ENCODE peak calls at places on chromosome 9, in six cellular contexts. P is adrenal gland, Y is heart left ventricle, W is HCT116, F is Peyer's patch, N is uterus. D is an unnamed sample.

GRCh38 chr9:98998441-98999151 is 54.9 kb downstream of the COL15A1 start:
- DNase-seq in P (peak; percentile 91), Y (peak; percentile 92), W (peak; percentile 54), F (peak; percentile 82), N (peak; percentile 83), D (peak; percentile 81)

GRCh38 chr9:20693068-20693467 is 9.0 kb downstream of the FOCAD start:
- DNase-seq in P (no peak), Y (no peak), W (no peak), F (no peak), N (no peak), D (no peak)

GRCh38 chr9:5582835-5583195 is 46.1 kb upstream of the RIC1 start:
- DNase-seq in P (no peak), Y (no peak), W (no peak), F (no peak), N (no peak), D (no peak)

GRCh38 chr9:18405240-18405639 is 68.7 kb upstream of the ADAMTSL1 start:
- DNase-seq in P (no peak), Y (no peak), W (no peak), F (no peak), N (no peak), D (no peak)

GRCh38 chr9:2017459-2018161 is 2.5 kb downstream of the SMARCA2 start:
- DNase-seq in P (peak; percentile 83), Y (peak; percentile 85), W (no peak), F (peak; percentile 86), N (peak; percentile 72), D (peak; percentile 85)

GRCh38 chr9:115442054-115442453 is 324.1 kb upstream of the TNC start:
- DNase-seq in P (no peak), Y (no peak), W (no peak), F (no peak), N (no peak), D (no peak)

GRCh38 chr9:3205421-3206095 is 320.2 kb downstream of the RFX3 start:
- DNase-seq in P (no peak), Y (no peak), W (no peak), F (no peak), N (no peak), D (no peak)

GRCh38 chr9:38390851-38391250 is 1.7 kb upstream of the ALDH1B1 start:
- DNase-seq in P (no peak), Y (no peak), W (no peak), F (no peak), N (no peak), D (no peak)

GRCh38 chr9:26975728-26976707 is 19.8 kb downstream of the IFT74 start:
- DNase-seq in P (peak; percentile 60), Y (peak; percentile 30), W (peak; percentile 48), F (no peak), N (no peak), D (peak; percentile 71)

GRCh38 chr9:117411547-117411946 is 3.3 kb downstream of the ASTN2 start:
- DNase-seq in P (peak; percentile 40), Y (no peak), W (no peak), F (no peak), N (no peak), D (peak; percentile 33)

GRCh38 chr9:108363321-108363720 is 492.5 kb downstream of the ACTL7B start:
- DNase-seq in P (no peak), Y (no peak), W (no peak), F (no peak), N (no peak), D (no peak)

GRCh38 chr9:105957830-105958229 is 263.5 kb downstream of the TMEM38B start:
- DNase-seq in P (no peak), Y (no peak), W (no peak), F (no peak), N (no peak), D (no peak)

GRCh38 chr9:114614373-114614772 is 3.3 kb downstream of the TMEM268 start:
- DNase-seq in P (no peak), Y (no peak), W (no peak), F (no peak), N (no peak), D (no peak)

GRCh38 chr9:128113526-128114325 is 13.8 kb downstream of the PTGES2 start:
- DNase-seq in P (no peak), Y (peak; percentile 22), W (no peak), F (peak; percentile 55), N (no peak), D (no peak)
- TF ChIP-seq POLR2A in P (no peak), Y (no peak), W (no peak), F (peak; percentile 20), N (no peak), D (no peak)

DNA sequence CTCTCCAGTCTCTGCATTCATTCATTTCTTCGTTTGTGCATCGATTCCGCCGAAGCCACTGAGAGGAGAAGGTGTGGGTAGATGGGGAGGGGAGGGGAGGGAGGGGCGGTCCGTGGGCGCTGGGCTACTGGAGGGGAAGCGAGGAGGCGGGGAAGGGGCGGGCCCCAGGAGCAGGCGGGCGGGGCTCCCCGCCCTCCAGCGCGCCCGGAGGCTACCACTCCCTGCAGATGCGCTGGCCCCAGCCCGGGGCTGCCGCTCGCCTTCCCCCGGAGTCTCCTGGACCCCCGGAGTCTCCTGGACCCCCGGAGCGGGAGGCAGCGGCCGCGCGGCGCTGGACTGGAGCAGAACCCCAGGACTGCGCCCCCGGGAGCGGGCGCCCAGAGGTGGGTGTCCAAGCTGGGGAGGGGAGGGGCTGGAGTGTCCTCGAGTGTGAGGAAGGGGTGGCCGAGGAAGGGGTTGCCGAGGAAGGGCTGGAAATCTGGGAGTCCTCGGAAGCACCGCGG is 159.4 kb downstream of the C9orf152 start:
- DNase-seq in P (peak; percentile 62), Y (peak; percentile 85), W (peak; percentile 40), F (peak; percentile 70), N (peak; percentile 84), D (peak; percentile 75)
- TF ChIP-seq POLR2A in P (no peak), Y (peak; percentile 90), W (peak; percentile 33), F (no peak), N (peak; percentile 93), D (peak; percentile 42)

GRCh38 chr9:90827181-90827866 is 25.7 kb downstream of the SYK start:
- DNase-seq in P (no peak), Y (no peak), W (no peak), F (no peak), N (no peak), D (no peak)
- TF ChIP-seq POLR2A in P (no peak), Y (no peak), W (no peak), F (no peak), N (no peak), D (no peak)

DNA sequence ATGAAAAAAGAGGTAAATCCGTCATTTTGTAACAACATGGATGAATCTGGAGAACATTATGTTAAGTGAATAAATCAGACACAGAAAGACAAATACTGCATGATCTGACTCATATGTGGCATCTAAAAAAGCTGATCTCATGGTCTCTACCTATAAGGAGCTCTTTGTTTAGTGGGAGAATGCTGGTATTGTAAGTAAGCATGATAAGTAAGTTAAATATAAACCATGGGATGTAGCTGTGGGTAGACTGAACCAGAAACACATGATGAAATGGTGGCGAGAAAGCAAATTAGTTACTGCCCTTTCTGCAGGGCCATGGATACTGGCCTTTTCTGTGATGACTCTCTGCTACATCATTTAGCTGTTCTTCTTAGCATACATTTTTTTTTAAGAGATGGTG is 66.4 kb upstream of the RUSC2 start:
- DNase-seq in P (no peak), Y (no peak), W (no peak), F (no peak), N (no peak), D (no peak)
- TF ChIP-seq POLR2A in P (no peak), Y (no peak), W (no peak), F (no peak), N (no peak), D (no peak)

DNA sequence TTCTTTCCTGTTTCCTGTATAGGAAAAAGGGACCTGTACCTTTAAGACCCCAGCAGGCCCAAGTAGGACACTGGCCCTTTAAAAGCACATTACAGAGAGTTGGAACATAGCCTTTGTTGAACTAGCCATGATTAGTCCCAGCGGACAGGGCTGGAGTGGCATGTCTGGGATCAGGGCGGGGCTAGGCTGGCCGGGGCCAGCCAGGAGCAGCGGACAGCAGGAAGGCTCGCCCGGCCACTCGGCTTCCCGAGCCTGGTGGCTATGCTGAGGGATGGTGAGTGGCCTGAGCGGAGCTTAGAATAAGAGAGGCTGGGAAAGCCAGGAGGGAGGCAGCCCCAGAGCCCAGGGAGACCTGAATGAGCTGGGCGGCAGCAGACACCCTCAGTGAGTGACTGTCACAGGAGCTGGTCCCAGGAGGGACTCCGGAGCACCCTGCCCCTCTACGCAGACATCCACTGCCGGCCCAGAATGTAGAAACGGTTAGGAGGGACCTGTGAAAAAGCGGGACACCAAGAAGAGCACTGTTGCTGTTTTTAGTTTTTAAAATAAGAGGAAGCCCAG is 92.1 kb downstream of the DAB2IP start:
- DNase-seq in P (peak; percentile 89), Y (peak; percentile 90), W (peak; percentile 56), F (peak; percentile 87), N (peak; percentile 86), D (no peak)
- TF ChIP-seq POLR2A in P (no peak), Y (peak; percentile 57), W (no peak), F (peak; percentile 38), N (no peak), D (no peak)